ENCODE peak calls at places on chromosomes 2 and 18, in ten cellular contexts. X is IMR-90; R is NCI-H2029; P is GM12891; O is activated CD4-positive, CD25-positive, alpha-beta regulatory T cell treated with anti-CD3 and anti-CD28 coated beads, Interleukin-2, amount 50 U/mL, for 72 hours; D is hippocampal formation; V is NCI-H82; Z is iris pigment epithelial cell; T is stomach; S is kidney epithelial cell. N is an unnamed sample.

GRCh38 chr2:36889782-36890181 is 76.6 kb downstream of the STRN start:
- DNase-seq in X (peak; percentile 99), R (peak; percentile 6), P (no peak), O (no peak), D (no peak), V (no peak), Z (peak; percentile 97), T (no peak), S (peak; percentile 51), N (peak; percentile 96)

GRCh38 chr2:29367986-29368677 is 252.9 kb downstream of the CLIP4 start:
- DNase-seq in X (no peak), R (no peak), P (no peak), O (no peak), D (no peak), V (no peak), Z (peak; percentile 80), T (no peak), S (no peak), N (no peak)

GRCh38 chr18:36660311-36660710 is 168.5 kb downstream of the TPGS2 start:
- DNase-seq in X (no peak), R (no peak), P (no peak), O (no peak), D (no peak), V (no peak), Z (no peak), T (no peak), S (no peak), N (no peak)

GRCh38 chr18:45449761-45450227 is 165.5 kb upstream of the SLC14A2 start:
- DNase-seq in X (no peak), R (peak; percentile 15), P (no peak), O (no peak), D (no peak), V (peak; percentile 5), Z (peak; percentile 6), T (peak; percentile 28), S (no peak), N (peak; percentile 42)

GRCh38 chr2:206125914-206126313 is 33.3 kb downstream of the NDUFS1 start:
- DNase-seq in X (peak; percentile 12), R (no peak), P (no peak), O (no peak), D (no peak), V (no peak), Z (peak; percentile 19), T (no peak), S (no peak), N (no peak)

GRCh38 chr2:129912871-129913694 is 66.4 kb upstream of the RAB6C start:
- DNase-seq in X (no peak), R (no peak), P (no peak), O (no peak), D (no peak), V (no peak), Z (no peak), T (peak; percentile 14), S (no peak), N (no peak)

GRCh38 chr2:38190542-38191218 is 114.7 kb upstream of the CYP1B1 start:
- DNase-seq in X (peak; percentile 47), R (no peak), P (no peak), O (no peak), D (no peak), V (no peak), Z (peak; percentile 93), T (no peak), S (no peak), N (peak; percentile 97)

GRCh38 chr18:59792353-59792752 is 95.1 kb upstream of the CCBE1 start:
- DNase-seq in X (no peak), R (no peak), P (no peak), O (no peak), D (no peak), V (no peak), Z (no peak), T (no peak), S (no peak), N (no peak)